ENCODE peak calls at places on chromosomes 1 and 21, in four cellular contexts. S is IMR-90, N is H1, B is H9. Q is an unnamed sample.
A peak's percentile ranks its signal among the peaks of the same experiment; 100 is the strongest.

GRCh38 chr1:154154534-154155181 is at the start of gene NUP210L:
- DNase-seq in B (peak; percentile 91), S (peak; percentile 89), N (peak; percentile 75), Q (peak; percentile 15)

GRCh38 chr1:108961752-108962486 is 1.4 kb downstream of the CLCC1 start:
- DNase-seq in N (no peak), S (no peak), B (no peak), Q (no peak)

GRCh38 chr1:158035976-158036583 is 42.6 kb downstream of the KIRREL1 start:
- DNase-seq in B (no peak), S (peak; percentile 68), N (no peak), Q (peak; percentile 68)

GRCh38 chr1:246703581-246703980 is 20.6 kb upstream of the SCCPDH start:
- DNase-seq in S (no peak), N (no peak), B (no peak), Q (no peak)

GRCh38 chr21:46154155-46154954 is 1.0 kb downstream of the FTCD start:
- DNase-seq in S (no peak), B (peak; percentile 32), N (peak; percentile 49), Q (no peak)

GRCh38 chr1:205925730-205926129 is 17.5 kb downstream of the SLC26A9 start:
- DNase-seq in B (no peak), S (peak; percentile 85), N (no peak), Q (peak; percentile 7)

GRCh38 chr1:98427664-98428063 is 233.9 kb upstream of the SNX7 start:
- DNase-seq in N (no peak), S (no peak), B (no peak), Q (no peak)

GRCh38 chr1:6743189-6744101 is 41.8 kb upstream of the CAMTA1 start:
- DNase-seq in N (peak; percentile 58), S (peak; percentile 77), B (peak; percentile 54), Q (no peak)

GRCh38 chr1:168842916-168843315 is 113.9 kb upstream of the DPT start:
- DNase-seq in N (no peak), S (no peak), B (no peak), Q (no peak)

GRCh38 chr1:86503477-86504129 is 34.9 kb downstream of the CLCA1 start:
- DNase-seq in B (peak; percentile 74), S (peak; percentile 18), N (peak; percentile 62), Q (peak; percentile 50)

GRCh38 chr1:219639843-219640606 is 27.1 kb upstream of the ZC3H11B start:
- DNase-seq in N (no peak), S (peak; percentile 0), B (no peak), Q (no peak)

GRCh38 chr1:51330331-51331201 is at the start of gene TTC39A:
- DNase-seq in B (no peak), N (no peak), S (no peak), Q (no peak)

GRCh38 chr1:29811247-29811646 is 574.9 kb downstream of the PTPRU start:
- DNase-seq in N (peak; percentile 11), S (no peak), B (no peak), Q (no peak)

GRCh38 chr21:27502801-27503200 is 535.9 kb upstream of the ADAMTS5 start:
- DNase-seq in S (no peak), N (no peak), B (no peak), Q (no peak)

GRCh38 chr1:236083650-236084385 is 18.9 kb upstream of the NID1 start:
- DNase-seq in S (peak; percentile 53), N (no peak), B (no peak), Q (no peak)

GRCh38 chr1:109242387-109242786 is 7.0 kb upstream of the CELSR2 start:
- DNase-seq in N (no peak), S (no peak), B (peak; percentile 30), Q (no peak)

GRCh38 chr1:39729030-39729429 is 9.7 kb upstream of the PPIE start:
- DNase-seq in S (peak; percentile 9), N (no peak), B (no peak), Q (no peak)

GRCh38 chr1:23838401-23838866 is 13.2 kb upstream of the HMGCL start:
- DNase-seq in B (peak; percentile 64), N (peak; percentile 78), S (peak; percentile 13), Q (peak; percentile 52)

GRCh38 chr1:111542187-111542586 is 38.8 kb upstream of the ADORA3 start:
- DNase-seq in S (no peak), N (no peak), B (peak; percentile 34), Q (no peak)

GRCh38 chr1:164561007-164561406 is 2.0 kb downstream of the PBX1 start:
- DNase-seq in S (no peak), N (no peak), B (no peak), Q (peak; percentile 12)

GRCh38 chr1:13543927-13544556 is 30.2 kb upstream of the LRRC38 start:
- DNase-seq in B (no peak), N (no peak), S (no peak), Q (peak; percentile 13)

GRCh38 chr1:84907095-84907827 is 14.3 kb upstream of the LPAR3 start:
- DNase-seq in S (peak; percentile 71), N (peak; percentile 54), B (no peak), Q (no peak)

GRCh38 chr1:65393345-65393744 is 27.1 kb upstream of the LEPR start:
- DNase-seq in S (peak; percentile 34), B (no peak), N (no peak), Q (peak; percentile 19)

GRCh38 chr1:228968841-228969606 is 233.7 kb downstream of the RHOU start:
- DNase-seq in S (no peak), N (no peak), B (no peak), Q (no peak)
- H4K91ac ChIP-seq in S (peak overlapping the region; percentile 55), N (peak overlapping the region; percentile 99), B (no peak overlapping the region), Q (peak overlapping the region; percentile 89)

GRCh38 chr1:162366671-162367070 is 10.0 kb downstream of the SPATA46 start:
- DNase-seq in S (no peak), B (no peak), N (no peak), Q (peak; percentile 59)

GRCh38 chr1:162367073-162367472 is 9.6 kb downstream of the SPATA46 start:
- DNase-seq in S (no peak), N (no peak), B (no peak), Q (peak; percentile 92)

GRCh38 chr1:162368451-162368850 is 8.2 kb downstream of the SPATA46 start:
- DNase-seq in B (no peak), S (no peak), N (no peak), Q (no peak)

GRCh38 chr1:162366149-162366548 is 10.5 kb downstream of the SPATA46 start:
- DNase-seq in B (no peak), N (no peak), S (no peak), Q (no peak)

GRCh38 chr1:162367772-162368171 is 8.9 kb downstream of the SPATA46 start:
- DNase-seq in B (no peak), N (no peak), S (no peak), Q (peak; percentile 44)
- H4K91ac ChIP-seq in B (no peak overlapping the region), N (no peak overlapping the region), S (no peak overlapping the region), Q (no peak overlapping the region)

GRCh38 chr1:230753191-230753585 is 6.0 kb downstream of the CAPN9 start:
- DNase-seq in B (no peak), S (no peak), N (no peak), Q (no peak)
- H4K91ac ChIP-seq in B (no peak overlapping the region), S (no peak overlapping the region), N (peak overlapping the region; percentile 92), Q (peak overlapping the region; percentile 55)

GRCh38 chr21:9763306-9763705 is 758.1 kb upstream of the TPTE start:
- DNase-seq in B (no peak), S (no peak), N (no peak), Q (no peak)

GRCh38 chr21:9763807-9764206 is 757.6 kb upstream of the TPTE start:
- DNase-seq in S (no peak), N (no peak), B (no peak), Q (no peak)

GRCh38 chr21:9772348-9772672 is 749.1 kb upstream of the TPTE start:
- DNase-seq in S (no peak), N (no peak), B (no peak), Q (no peak)

DNA sequence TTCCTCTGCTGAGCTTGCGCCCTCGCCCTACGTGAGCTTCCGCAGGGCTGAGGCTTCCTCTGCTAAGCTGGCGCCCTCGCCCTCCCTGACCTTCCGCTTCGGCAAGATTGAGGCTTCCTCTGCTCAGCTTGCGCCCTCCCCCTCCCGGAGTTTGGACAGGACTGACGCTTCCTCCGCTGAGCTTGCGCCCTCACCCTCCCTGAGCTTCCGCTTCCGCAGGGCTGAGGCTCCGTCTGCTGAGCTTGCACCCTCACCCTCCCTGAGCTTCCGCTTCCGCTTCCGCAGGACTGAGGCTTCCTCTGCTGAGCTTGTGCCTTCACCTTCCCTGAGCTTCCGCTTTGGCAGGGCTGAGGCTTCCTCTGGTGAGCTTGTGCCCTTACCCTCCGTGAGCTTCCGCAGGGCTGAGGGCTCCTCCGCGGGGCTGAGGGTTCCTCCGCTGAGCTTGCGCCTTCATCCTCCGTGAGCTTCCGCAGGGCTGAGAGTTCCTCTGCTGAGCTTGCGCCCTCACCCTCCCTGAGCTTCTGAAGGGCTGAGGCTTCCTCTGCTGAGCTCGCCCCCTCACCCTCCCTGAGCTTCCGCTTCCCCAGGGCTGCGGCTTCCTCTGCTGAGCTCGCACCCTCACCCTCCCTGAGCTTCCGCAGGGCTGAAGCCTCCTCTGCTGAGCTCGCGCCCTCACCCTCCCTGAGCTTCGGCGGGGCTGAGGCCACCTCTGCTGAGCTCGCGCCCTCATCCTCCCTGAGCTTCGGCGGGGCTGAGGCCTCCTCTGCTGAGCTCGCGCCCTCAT is 753.6 kb upstream of the TPTE start:
- DNase-seq in B (no peak), S (no peak), N (no peak), Q (no peak)
- H4K91ac ChIP-seq in B (no peak overlapping the region), S (no peak overlapping the region), N (no peak overlapping the region), Q (no peak overlapping the region)

DNA sequence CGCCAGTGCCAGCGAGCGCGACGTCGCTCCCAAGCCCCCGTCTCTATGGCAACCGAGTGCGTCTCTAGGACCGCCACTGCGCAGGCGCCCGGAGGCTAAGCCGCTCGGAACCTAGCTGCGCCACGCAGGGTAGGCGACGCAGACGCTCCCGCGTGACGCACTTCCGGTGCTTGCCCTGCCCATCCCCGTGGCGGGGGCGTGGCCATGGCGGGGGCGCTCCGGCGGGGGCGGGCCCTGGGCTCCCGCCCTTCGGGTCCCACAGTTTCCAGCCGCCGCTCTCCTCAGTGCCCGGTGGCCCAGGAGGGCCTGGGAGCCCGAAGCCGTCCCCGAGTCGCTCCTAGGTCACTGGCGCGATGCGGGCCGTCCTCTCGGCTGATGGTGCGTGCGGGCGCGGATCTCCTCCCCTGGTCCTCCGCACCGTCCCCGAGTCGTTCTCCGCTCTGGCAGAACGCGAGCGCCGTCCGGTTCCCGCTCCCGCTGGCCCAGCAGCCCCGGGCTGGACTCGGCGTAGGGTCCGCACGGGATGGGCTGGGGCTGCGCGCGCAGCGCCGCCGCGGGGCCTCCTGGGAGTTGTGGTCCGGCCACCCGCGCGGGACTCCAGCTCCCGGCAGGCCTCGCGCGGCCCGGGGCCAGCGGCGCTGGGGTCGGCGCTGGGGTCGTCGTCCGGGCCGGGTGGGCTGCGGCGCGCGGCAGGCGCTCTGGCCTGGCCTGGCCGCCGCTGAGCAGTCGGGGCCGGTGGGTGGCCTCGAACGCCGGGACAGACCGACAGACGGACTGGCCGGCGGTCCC is at the start of gene MIB2:
- DNase-seq in B (peak; percentile 98), N (peak; percentile 97), S (peak; percentile 95), Q (peak; percentile 99)
- H4K91ac ChIP-seq in B (no peak within 1 kb of the TSS), N (peak within 1 kb of the TSS; percentile 98), S (peak within 1 kb of the TSS; percentile 98), Q (peak within 1 kb of the TSS; percentile 100)

DNA sequence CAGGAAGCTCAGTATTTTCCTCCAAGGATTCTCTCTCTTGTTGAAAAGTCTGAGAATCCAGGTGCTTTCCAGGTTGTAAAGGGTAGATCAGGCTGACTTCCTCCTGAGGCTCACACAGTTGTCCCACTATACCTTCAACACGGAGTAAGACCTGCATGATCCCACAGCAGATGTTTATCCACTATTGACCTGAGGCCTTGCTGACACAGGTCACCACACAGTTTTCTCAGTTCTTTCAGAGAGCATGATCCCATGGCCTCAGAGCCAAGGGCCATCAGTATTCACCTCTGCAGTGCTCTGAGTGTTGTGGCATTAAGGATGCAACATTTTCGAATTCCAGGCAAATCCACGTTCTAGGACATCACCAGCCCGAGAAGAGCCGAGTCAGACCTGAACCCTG is 60.5 kb upstream of the ABCD3 start:
- DNase-seq in N (no peak), B (no peak), S (no peak), Q (no peak)
- H4K91ac ChIP-seq in N (no peak overlapping the region), B (no peak overlapping the region), S (no peak overlapping the region), Q (no peak overlapping the region)

Q was measured in trophoblast cell.